ENCODE peak calls at places on chromosomes 4 and X, in nine cellular contexts. H, P, K, B, T, D, W, V and X are unnamed samples.

GRCh38 chrX:65195621-65196020 is 219.4 kb upstream of the ZC4H2 start:
- DNase-seq in H (peak; percentile 57), P (no peak), K (no peak), B (no peak), T (no peak), D (no peak), W (no peak), V (no peak), X (no peak)

GRCh38 chr4:8846046-8846720 is 25.5 kb downstream of the HMX1 start:
- DNase-seq in H (no peak), P (no peak), K (no peak), B (no peak), T (no peak), D (no peak), W (no peak), V (peak; percentile 9), X (no peak)

GRCh38 chr4:54318904-54319303 is 89.8 kb downstream of the PDGFRA start:
- DNase-seq in H (peak; percentile 14), P (no peak), K (peak; percentile 76), B (peak; percentile 53), T (peak; percentile 83), D (peak; percentile 22), W (peak; percentile 25), V (no peak), X (peak; percentile 79)

GRCh38 chr4:141890279-141890678 is 253.9 kb downstream of the IL15 start:
- DNase-seq in H (no peak), P (no peak), K (peak; percentile 52), B (no peak), T (peak; percentile 3), D (peak; percentile 68), W (no peak), V (no peak), X (no peak)

GRCh38 chrX:154040307-154040756 is 20.6 kb upstream of the IRAK1 start:
- DNase-seq in H (no peak), P (no peak), K (peak; percentile 84), B (peak; percentile 59), T (peak; percentile 92), D (peak; percentile 81), W (peak; percentile 65), V (no peak), X (no peak)

GRCh38 chr4:145786261-145786660 is 106.3 kb downstream of the C4orf51 start:
- DNase-seq in H (no peak), P (no peak), K (no peak), B (no peak), T (no peak), D (no peak), W (no peak), V (no peak), X (no peak)

GRCh38 chr4:7978907-7979651 is 39.4 kb upstream of the AFAP1 start:
- DNase-seq in H (no peak), P (no peak), K (peak; percentile 54), B (no peak), T (no peak), D (no peak), W (no peak), V (no peak), X (no peak)

GRCh38 chr4:125322363-125322730 is 7.6 kb downstream of the FAT4 start:
- DNase-seq in H (no peak), P (no peak), K (peak; percentile 73), B (peak; percentile 82), T (peak; percentile 92), D (peak; percentile 63), W (peak; percentile 14), V (no peak), X (no peak)

GRCh38 chrX:84187501-84188319 is at the start of gene RPS6KA6:
- DNase-seq in H (peak; percentile 43), P (no peak), K (no peak), B (peak; percentile 17), T (peak; percentile 7), D (peak; percentile 22), W (peak; percentile 25), V (peak; percentile 21), X (no peak)

GRCh38 chr4:102713096-102713495 is 47.7 kb downstream of the MANBA start:
- DNase-seq in H (peak; percentile 68), P (no peak), K (peak; percentile 42), B (no peak), T (peak; percentile 63), D (peak; percentile 70), W (no peak), V (no peak), X (no peak)

GRCh38 chr4:17013382-17014006 is 115.0 kb upstream of the LDB2 start:
- DNase-seq in H (no peak), P (no peak), K (peak; percentile 64), B (peak; percentile 61), T (peak; percentile 48), D (peak; percentile 51), W (no peak), V (no peak), X (no peak)

GRCh38 chrX:130108647-130109428 is 1.5 kb downstream of the ELF4 start:
- DNase-seq in H (peak; percentile 58), P (no peak), K (no peak), B (peak; percentile 24), T (no peak), D (no peak), W (peak; percentile 45), V (peak; percentile 54), X (peak; percentile 63)

GRCh38 chrX:124940536-124940935 is 379.1 kb upstream of the TEX13C start:
- DNase-seq in H (no peak), P (no peak), K (no peak), B (no peak), T (no peak), D (no peak), W (no peak), V (no peak), X (no peak)

GRCh38 chr4:117137143-117137542 is 51.8 kb upstream of the TRAM1L1 start:
- DNase-seq in H (no peak), P (no peak), K (peak; percentile 50), B (peak; percentile 91), T (peak; percentile 74), D (peak; percentile 92), W (peak; percentile 96), V (no peak), X (no peak)

GRCh38 chr4:103008875-103009729 is 10.4 kb downstream of the SLC9B1 start:
- DNase-seq in H (peak; percentile 58), P (no peak), K (peak; percentile 87), B (peak; percentile 75), T (peak; percentile 92), D (peak; percentile 46), W (peak; percentile 56), V (no peak), X (peak; percentile 79)

GRCh38 chr4:137934921-137935320 is 307.2 kb downstream of the SLC7A11 start:
- DNase-seq in H (no peak), P (no peak), K (no peak), B (no peak), T (no peak), D (no peak), W (no peak), V (no peak), X (no peak)

GRCh38 chr4:7867191-7867590 is 72.5 kb downstream of the AFAP1 start:
- DNase-seq in H (no peak), P (no peak), K (no peak), B (no peak), T (no peak), D (no peak), W (no peak), V (no peak), X (no peak)

GRCh38 chr4:74934016-74934821 is 1.3 kb downstream of the PARM1 start:
- DNase-seq in H (peak; percentile 21), P (no peak), K (peak; percentile 31), B (peak; percentile 30), T (peak; percentile 23), D (peak; percentile 9), W (peak; percentile 25), V (peak; percentile 44), X (peak; percentile 30)

GRCh38 chrX:48700246-48700645 is 3.7 kb downstream of the SUV39H1 start:
- DNase-seq in H (no peak), P (no peak), K (no peak), B (no peak), T (no peak), D (no peak), W (no peak), V (no peak), X (no peak)

DNA sequence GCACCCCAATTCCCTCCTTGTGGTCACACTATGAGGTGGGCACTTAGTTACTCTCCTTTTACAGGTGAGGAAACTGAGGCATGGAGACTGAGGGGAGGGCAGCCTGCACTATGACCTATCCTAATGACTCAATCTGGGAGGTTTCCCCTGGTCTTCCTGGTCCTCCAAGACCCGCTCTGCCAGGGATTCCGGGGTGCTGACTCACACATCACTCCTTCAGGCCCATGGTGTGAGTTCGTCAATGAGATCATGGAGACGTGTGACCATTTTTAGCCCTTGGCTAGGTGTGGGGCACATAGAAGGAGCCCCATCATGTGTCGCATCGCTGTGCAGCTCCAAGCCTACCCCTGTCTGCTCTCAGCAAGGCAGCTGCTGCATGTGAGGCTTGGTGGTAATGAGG is 32.4 kb upstream of the BCOR start:
- DNase-seq in H (no peak), P (no peak), K (peak; percentile 62), B (peak; percentile 52), T (peak; percentile 70), D (peak; percentile 80), W (peak; percentile 67), V (no peak), X (no peak)
- H3K4me3 ChIP-seq in H (no peak overlapping the region), P (no peak overlapping the region), K (no peak overlapping the region), B (no peak overlapping the region), T (no peak overlapping the region), D (no peak overlapping the region), W (no peak overlapping the region), V (no peak overlapping the region), X (no peak overlapping the region)

GRCh38 chrX:54564942-54565341 is 34.9 kb downstream of the GNL3L start:
- DNase-seq in H (no peak), P (no peak), K (no peak), B (no peak), T (no peak), D (no peak), W (no peak), V (no peak), X (no peak)

DNA sequence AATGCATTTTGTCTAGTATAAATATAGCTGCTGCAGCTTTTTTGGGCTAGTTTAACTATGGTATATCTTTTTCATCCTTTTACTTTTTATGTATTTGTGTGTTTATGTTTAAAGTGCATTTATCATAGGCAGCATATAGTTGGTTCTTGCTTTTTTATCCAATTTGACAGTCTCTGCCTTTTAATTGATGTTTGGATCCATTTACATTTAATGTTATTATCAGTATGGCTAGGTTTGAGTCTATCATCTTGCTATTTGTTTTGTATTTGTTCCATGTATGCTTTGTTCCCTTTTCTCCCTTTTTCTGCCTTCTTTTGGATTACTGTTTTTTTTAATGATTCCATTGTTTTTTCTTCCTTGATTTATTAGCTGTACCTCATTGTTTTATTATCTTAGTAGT is 40.3 kb downstream of the GNL3L start:
- DNase-seq in H (no peak), P (no peak), K (no peak), B (no peak), T (no peak), D (no peak), W (no peak), V (no peak), X (no peak)
- TF ChIP-seq CTCF in H (no peak), P (no peak), K (no peak), B (no peak), T (no peak), D (no peak), W (no peak), V (no peak), X (no peak)

GRCh38 chrX:40720811-40721210 is 14.5 kb downstream of the MED14 start:
- DNase-seq in H (no peak), P (no peak), K (no peak), B (no peak), T (no peak), D (no peak), W (no peak), V (no peak), X (no peak)
- H3K4me3 ChIP-seq in H (no peak overlapping the region), P (no peak overlapping the region), K (no peak overlapping the region), B (no peak overlapping the region), T (no peak overlapping the region), D (no peak overlapping the region), W (no peak overlapping the region), V (no peak overlapping the region), X (no peak overlapping the region)

GRCh38 chr4:3442460-3442958 is 741 bp downstream of the HGFAC start:
- DNase-seq in H (peak; percentile 35), P (no peak), K (no peak), B (no peak), T (no peak), D (no peak), W (no peak), V (no peak), X (no peak)
- TF ChIP-seq CTCF in H (no peak), P (no peak), K (no peak), B (no peak), T (no peak), D (no peak), W (no peak), V (no peak), X (no peak)